ENCODE peak calls at places on chromosomes 7 and 10, in six cellular contexts. L is HFF-Myc, K is OCI-LY7, E is CD14-positive monocyte, U is HFFc6, S is endothelial cell. T is an unnamed sample.

GRCh38 chr7:66050990-66051424 is 24.6 kb upstream of the ASL start:
- DNase-seq in S (no peak), E (no peak), U (peak), K (no peak), L (peak), T (peak)

GRCh38 chr10:54797636-54798395 is 3.2 kb downstream of the PCDH15 start:
- DNase-seq in U (no peak), L (no peak), E (no peak), S (no peak), K (no peak), T (peak)

GRCh38 chr7:100503350-100503735 is 19.6 kb downstream of the NYAP1 start:
- DNase-seq in U (peak), E (no peak), S (no peak), K (no peak), L (no peak), T (no peak)

GRCh38 chr7:133980794-133981193 is 146.3 kb upstream of the LRGUK start:
- DNase-seq in K (no peak), U (no peak), E (no peak), S (no peak), L (no peak), T (no peak)

GRCh38 chr10:14173706-14174594 is 156.8 kb downstream of the FRMD4A start:
- DNase-seq in K (no peak), S (peak), L (no peak), E (no peak), U (no peak), T (no peak)

GRCh38 chr10:15334650-15335323 is 36.3 kb downstream of the FAM171A1 start:
- DNase-seq in E (no peak), L (no peak), S (no peak), U (no peak), K (no peak), T (no peak)

GRCh38 chr10:50620899-50621298 is 2.9 kb downstream of the SGMS1 start:
- DNase-seq in K (peak), U (no peak), E (no peak), S (no peak), L (no peak), T (no peak)

GRCh38 chr7:116984917-116985316 is 31.6 kb downstream of the ST7 start:
- DNase-seq in L (no peak), E (no peak), S (no peak), U (peak), K (peak), T (no peak)

GRCh38 chr7:112238852-112239610 is 32.5 kb downstream of the ZNF277 start:
- DNase-seq in U (peak), S (no peak), K (no peak), E (no peak), L (no peak), T (peak)

GRCh38 chr7:74027683-74028320 is at the start of gene ELN:
- DNase-seq in L (no peak), K (no peak), S (no peak), U (no peak), E (no peak), T (no peak)

GRCh38 chr7:23654508-23654907 is 25.5 kb upstream of the FAM221A start:
- DNase-seq in L (peak), S (no peak), K (peak), U (no peak), E (no peak), T (no peak)

GRCh38 chr7:44882899-44883298 is 2.4 kb downstream of the PURB start:
- DNase-seq in K (no peak), U (no peak), E (no peak), L (no peak), S (no peak), T (no peak)

GRCh38 chr7:876077-876971 is at the start of gene GET4:
- DNase-seq in U (peak), L (peak), E (peak), K (peak), S (peak), T (peak)

GRCh38 chr10:89861584-89862287 is 160.3 kb downstream of the KIF20B start:
- DNase-seq in K (no peak), U (peak), L (no peak), S (no peak), E (no peak), T (peak)

GRCh38 chr10:96709525-96709924 is 10.8 kb downstream of the PIK3AP1 start:
- DNase-seq in U (no peak), E (no peak), S (no peak), K (no peak), L (no peak), T (no peak)

GRCh38 chr7:26549281-26549943 is 257.8 kb downstream of the SNX10 start:
- DNase-seq in E (no peak), U (no peak), S (no peak), L (peak), K (no peak), T (peak)

GRCh38 chr10:29163746-29164145 is 125.1 kb upstream of the LYZL1 start:
- DNase-seq in S (no peak), L (peak), K (no peak), U (no peak), E (no peak), T (peak)

GRCh38 chr10:23413629-23414089 is 25.2 kb upstream of the OTUD1 start:
- DNase-seq in S (no peak), L (no peak), U (no peak), E (no peak), K (peak), T (no peak)

GRCh38 chr7:84085147-84085546 is 109.4 kb downstream of the SEMA3A start:
- DNase-seq in K (no peak), U (peak), L (peak), S (no peak), E (no peak), T (no peak)

GRCh38 chr10:2137549-2138174 is 400.3 kb upstream of the ADARB2 start:
- DNase-seq in S (peak), U (no peak), E (no peak), K (peak), L (no peak), T (peak)

GRCh38 chr7:71173955-71174354 is 42.0 kb downstream of the GALNT17 start:
- DNase-seq in S (no peak), U (no peak), E (no peak), L (no peak), K (no peak), T (no peak)

GRCh38 chr10:18713077-18713476 is 53.8 kb downstream of the ARL5B start:
- DNase-seq in U (peak), L (no peak), S (no peak), E (no peak), K (no peak), T (peak)

GRCh38 chr7:30116771-30117170 is 18.0 kb upstream of the MTURN start:
- DNase-seq in S (no peak), U (no peak), K (no peak), L (no peak), E (no peak), T (no peak)

GRCh38 chr10:35006836-35007235 is 83.3 kb downstream of the CUL2 start:
- DNase-seq in S (no peak), L (no peak), E (no peak), U (no peak), K (no peak), T (peak)

GRCh38 chr7:93973134-93973533 is 31.0 kb downstream of the BET1 start:
- DNase-seq in K (no peak), L (no peak), S (no peak), U (peak), E (no peak), T (peak)

GRCh38 chr10:101224910-101225823 is 4.1 kb downstream of the LBX1 start:
- DNase-seq in S (no peak), U (no peak), L (no peak), E (no peak), K (no peak), T (no peak)
- TF ChIP-seq CTCF in S (no peak), U (no peak), L (no peak), E (no peak), K (no peak), T (no peak)

GRCh38 chr7:18873674-18874341 is 243.6 kb downstream of the TWIST1 start:
- DNase-seq in E (no peak), U (peak), S (peak), K (no peak), L (no peak), T (no peak)
- TF ChIP-seq CTCF in E (no peak), U (peak), S (peak), K (no peak), L (peak), T (peak)

DNA sequence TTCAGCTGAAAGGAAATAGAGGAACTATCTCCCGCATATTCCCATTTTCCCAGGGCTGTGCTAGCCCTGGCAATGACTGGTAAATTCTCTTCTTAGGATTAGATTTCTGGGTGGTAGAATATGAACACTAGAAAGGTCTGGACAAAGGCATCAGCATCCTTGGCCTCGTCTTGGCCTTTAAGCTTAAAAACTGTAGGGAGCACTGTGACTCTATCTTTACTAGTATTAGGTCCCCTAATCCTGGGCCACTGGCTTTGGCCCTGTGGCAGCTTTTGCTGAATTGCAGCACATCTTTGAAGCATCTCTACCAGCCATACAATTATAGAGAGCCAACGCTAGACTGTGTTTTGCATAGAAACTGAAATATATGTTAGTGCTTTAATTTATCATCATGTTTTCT is 41.5 kb upstream of the EBLN1 start:
- DNase-seq in E (no peak), L (no peak), U (no peak), S (no peak), K (peak), T (no peak)
- TF ChIP-seq CTCF in E (no peak), L (no peak), U (no peak), S (no peak), K (no peak), T (peak)

GRCh38 chr7:34928052-34928451 is 109.2 kb downstream of the DPY19L1 start:
- DNase-seq in E (no peak), L (no peak), K (peak), S (peak), U (peak), T (peak)
- TF ChIP-seq CTCF in E (peak), L (peak), K (peak), S (peak), U (peak), T (peak)

GRCh38 chr10:103793920-103794883 is 61.2 kb downstream of the SH3PXD2A start:
- DNase-seq in K (no peak), E (no peak), U (no peak), S (peak), L (no peak), T (no peak)

GRCh38 chr10:103791291-103791690 is 64.1 kb downstream of the SH3PXD2A start:
- DNase-seq in S (no peak), U (no peak), K (no peak), L (no peak), E (no peak), T (no peak)

GRCh38 chr10:103793429-103793828 is 61.9 kb downstream of the SH3PXD2A start:
- DNase-seq in E (no peak), S (no peak), L (no peak), U (no peak), K (no peak), T (no peak)

GRCh38 chr10:103791858-103792257 is 63.5 kb downstream of the SH3PXD2A start:
- DNase-seq in L (no peak), E (no peak), U (no peak), S (no peak), K (no peak), T (no peak)

GRCh38 chr10:103792547-103792946 is 62.8 kb downstream of the SH3PXD2A start:
- DNase-seq in S (no peak), E (no peak), K (no peak), U (peak), L (no peak), T (peak)
- TF ChIP-seq CTCF in S (no peak), E (no peak), K (no peak), U (no peak), L (no peak), T (no peak)

GRCh38 chr10:113317476-113317875 is 235.4 kb upstream of the HABP2 start:
- DNase-seq in S (no peak), K (no peak), U (no peak), L (no peak), E (no peak), T (no peak)

GRCh38 chr10:113313048-113313611 is 239.7 kb upstream of the HABP2 start:
- DNase-seq in L (no peak), E (no peak), U (no peak), K (no peak), S (no peak), T (no peak)

GRCh38 chr10:113319450-113319849 is 233.4 kb upstream of the HABP2 start:
- DNase-seq in S (no peak), U (no peak), E (no peak), L (no peak), K (no peak), T (no peak)

GRCh38 chr10:113320213-113320612 is 232.6 kb upstream of the HABP2 start:
- DNase-seq in L (no peak), S (no peak), U (no peak), E (no peak), K (no peak), T (no peak)

GRCh38 chr10:113316506-113316905 is 236.3 kb upstream of the HABP2 start:
- DNase-seq in E (no peak), U (no peak), L (no peak), K (no peak), S (no peak), T (no peak)
- TF ChIP-seq CTCF in E (no peak), U (no peak), L (no peak), K (no peak), S (no peak), T (no peak)

GRCh38 chr7:18045171-18045570 is 17.5 kb upstream of the PRPS1L1 start:
- DNase-seq in E (no peak), K (no peak), S (no peak), U (no peak), L (no peak), T (no peak)

GRCh38 chr7:18053177-18053928 is 25.7 kb upstream of the PRPS1L1 start:
- DNase-seq in L (no peak), U (no peak), S (no peak), K (no peak), E (no peak), T (peak)

GRCh38 chr7:18049262-18049661 is 21.6 kb upstream of the PRPS1L1 start:
- DNase-seq in L (no peak), S (no peak), U (no peak), K (no peak), E (no peak), T (no peak)
- TF ChIP-seq CTCF in L (no peak), S (no peak), U (no peak), K (no peak), E (no peak), T (no peak)

GRCh38 chr7:41893656-41894055 is 190.8 kb upstream of the INHBA start:
- DNase-seq in E (no peak), L (no peak), K (no peak), U (no peak), S (no peak), T (no peak)

GRCh38 chr7:41889040-41889439 is 186.2 kb upstream of the INHBA start:
- DNase-seq in U (no peak), L (no peak), S (no peak), K (no peak), E (no peak), T (no peak)

GRCh38 chr7:41890631-41891265 is 187.9 kb upstream of the INHBA start:
- DNase-seq in E (no peak), L (no peak), U (no peak), S (no peak), K (no peak), T (no peak)

GRCh38 chr7:41889472-41889871 is 186.6 kb upstream of the INHBA start:
- DNase-seq in U (no peak), S (no peak), E (no peak), K (no peak), L (no peak), T (no peak)

GRCh38 chr7:41891967-41892755 is 189.3 kb upstream of the INHBA start:
- DNase-seq in S (peak), U (no peak), E (no peak), K (peak), L (no peak), T (no peak)
- TF ChIP-seq CTCF in S (peak), U (peak), E (no peak), K (peak), L (peak), T (no peak)

GRCh38 chr10:7813481-7813880 is 4.8 kb upstream of the TAF3 start:
- DNase-seq in L (no peak), S (no peak), E (no peak), K (peak), U (no peak), T (no peak)
- TF ChIP-seq CTCF in L (no peak), S (no peak), E (peak), K (peak), U (peak), T (no peak)